ENCODE peak calls at places on chromosome 5, in seven cellular contexts. Y is dorsolateral prefrontal cortex; H is endothelial cell; J is fibroblast of mammary gland; L is CD8-positive, alpha-beta T cell; S is cardiac muscle cell; F is ovary. A is an unnamed sample.

GRCh38 chr5:98328015-98328414 is 445.4 kb upstream of the RGMB start:
- DNase-seq in H (no peak), L (no peak), J (no peak), F (no peak), S (no peak), Y (no peak), A (no peak)

GRCh38 chr5:21219255-21219654 is 1231.3 kb upstream of the CDH18 start:
- DNase-seq in Y (no peak), J (no peak), L (no peak), H (no peak), F (no peak), S (no peak), A (no peak)

GRCh38 chr5:149680810-149681221 is 49.3 kb upstream of the PPARGC1B start:
- DNase-seq in Y (no peak), F (no peak), J (no peak), H (no peak), S (no peak), L (no peak), A (no peak)

GRCh38 chr5:4630031-4630430 is 510.1 kb upstream of the ADAMTS16 start:
- DNase-seq in L (no peak), J (no peak), Y (no peak), S (no peak), H (no peak), F (no peak), A (no peak)

GRCh38 chr5:134964359-134965270 is 3.1 kb upstream of the CATSPER3 start:
- DNase-seq in L (no peak), S (no peak), H (no peak), Y (no peak), F (no peak), J (no peak), A (no peak)

GRCh38 chr5:133398646-133399081 is 213.7 kb downstream of the FSTL4 start:
- DNase-seq in S (no peak), F (no peak), J (no peak), Y (no peak), L (no peak), H (no peak), A (no peak)

GRCh38 chr5:110439280-110439679 is 287.2 kb downstream of the TMEM232 start:
- DNase-seq in L (no peak), S (no peak), F (no peak), J (no peak), Y (no peak), H (no peak), A (no peak)

GRCh38 chr5:53926026-53926425 is 365.6 kb downstream of the NDUFS4 start:
- DNase-seq in J (no peak), L (no peak), S (no peak), F (no peak), Y (no peak), H (no peak), A (no peak)

GRCh38 chr5:181255836-181256578 is 4.9 kb downstream of the TRIM52 start:
- DNase-seq in H (no peak), J (no peak), Y (no peak), L (no peak), S (peak; percentile 54), F (no peak), A (no peak)

DNA sequence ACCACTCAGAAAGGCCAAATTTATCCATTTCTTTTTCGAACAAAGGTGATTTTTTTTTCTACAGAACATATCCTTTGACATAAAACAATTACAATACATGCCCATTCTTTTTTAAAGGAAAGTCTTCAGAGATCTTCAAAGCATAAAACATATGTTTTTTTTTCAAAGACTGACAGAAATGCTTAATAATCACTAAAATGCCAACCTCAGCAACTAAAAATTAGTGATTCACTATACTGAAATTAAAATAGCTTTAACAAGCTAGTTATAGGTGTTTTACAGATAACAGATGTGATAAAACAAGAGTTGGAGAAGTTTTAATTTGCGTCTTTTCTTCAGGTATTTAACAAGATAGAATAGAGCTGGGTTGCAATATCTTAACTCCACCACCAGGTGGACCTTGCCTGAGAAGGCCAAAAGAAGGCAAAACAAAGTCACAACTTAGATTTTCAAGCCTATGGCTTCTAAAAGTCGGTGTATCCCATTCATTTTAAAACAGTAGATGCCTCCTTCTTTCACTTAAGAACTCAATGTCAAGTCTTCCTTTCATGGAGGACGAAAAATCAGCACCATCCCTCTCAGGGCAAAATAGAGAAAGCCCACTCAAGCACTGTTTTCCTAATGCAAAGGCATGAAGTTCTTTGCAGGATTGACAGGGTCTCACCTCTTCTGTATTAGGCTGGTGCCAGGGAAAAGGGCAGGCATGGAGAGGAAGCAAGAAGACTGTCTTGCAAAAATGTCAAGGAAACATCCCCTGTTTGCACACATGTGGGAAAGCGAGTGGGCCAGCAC is 31.1 kb upstream of the CPLX2 start:
- DNase-seq in H (no peak), Y (no peak), S (peak; percentile 16), J (peak; percentile 38), F (no peak), L (no peak), A (no peak)
- TF ChIP-seq CTCF in H (peak; percentile 76), Y (peak; percentile 29), S (peak; percentile 51), J (peak; percentile 73), F (no peak), L (peak; percentile 72), A (peak; percentile 52)

GRCh38 chr5:89388872-89389271 is 505.9 kb upstream of the MEF2C start:
- DNase-seq in L (no peak), J (no peak), S (no peak), Y (no peak), F (no peak), H (no peak), A (no peak)

GRCh38 chr5:89380635-89381034 is 497.7 kb upstream of the MEF2C start:
- DNase-seq in L (no peak), H (no peak), S (no peak), Y (no peak), F (no peak), J (no peak), A (no peak)

DNA sequence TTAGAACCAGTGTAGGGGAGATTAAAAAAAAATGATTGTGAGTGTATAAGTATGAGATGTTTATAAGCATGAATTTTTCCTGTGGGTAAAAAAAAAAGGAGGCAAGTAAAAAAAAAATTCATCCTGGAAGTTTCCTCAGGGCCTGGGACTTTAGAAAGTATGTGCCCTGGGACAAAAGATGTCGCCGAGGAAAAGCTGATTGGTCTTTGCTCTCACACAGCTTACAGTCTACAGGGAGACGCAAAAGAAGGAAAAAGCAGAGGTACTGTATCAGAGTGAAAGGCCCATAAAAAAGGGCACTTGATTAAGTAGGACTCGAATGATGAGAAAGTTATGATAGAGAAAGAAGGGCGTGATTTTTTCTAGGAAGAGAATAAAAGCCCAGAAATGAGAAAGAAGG is 501.4 kb upstream of the MEF2C start:
- DNase-seq in F (no peak), J (no peak), L (no peak), S (no peak), H (no peak), Y (no peak), A (no peak)
- TF ChIP-seq CTCF in F (no peak), J (no peak), L (no peak), S (no peak), H (no peak), Y (no peak), A (no peak)

DNA sequence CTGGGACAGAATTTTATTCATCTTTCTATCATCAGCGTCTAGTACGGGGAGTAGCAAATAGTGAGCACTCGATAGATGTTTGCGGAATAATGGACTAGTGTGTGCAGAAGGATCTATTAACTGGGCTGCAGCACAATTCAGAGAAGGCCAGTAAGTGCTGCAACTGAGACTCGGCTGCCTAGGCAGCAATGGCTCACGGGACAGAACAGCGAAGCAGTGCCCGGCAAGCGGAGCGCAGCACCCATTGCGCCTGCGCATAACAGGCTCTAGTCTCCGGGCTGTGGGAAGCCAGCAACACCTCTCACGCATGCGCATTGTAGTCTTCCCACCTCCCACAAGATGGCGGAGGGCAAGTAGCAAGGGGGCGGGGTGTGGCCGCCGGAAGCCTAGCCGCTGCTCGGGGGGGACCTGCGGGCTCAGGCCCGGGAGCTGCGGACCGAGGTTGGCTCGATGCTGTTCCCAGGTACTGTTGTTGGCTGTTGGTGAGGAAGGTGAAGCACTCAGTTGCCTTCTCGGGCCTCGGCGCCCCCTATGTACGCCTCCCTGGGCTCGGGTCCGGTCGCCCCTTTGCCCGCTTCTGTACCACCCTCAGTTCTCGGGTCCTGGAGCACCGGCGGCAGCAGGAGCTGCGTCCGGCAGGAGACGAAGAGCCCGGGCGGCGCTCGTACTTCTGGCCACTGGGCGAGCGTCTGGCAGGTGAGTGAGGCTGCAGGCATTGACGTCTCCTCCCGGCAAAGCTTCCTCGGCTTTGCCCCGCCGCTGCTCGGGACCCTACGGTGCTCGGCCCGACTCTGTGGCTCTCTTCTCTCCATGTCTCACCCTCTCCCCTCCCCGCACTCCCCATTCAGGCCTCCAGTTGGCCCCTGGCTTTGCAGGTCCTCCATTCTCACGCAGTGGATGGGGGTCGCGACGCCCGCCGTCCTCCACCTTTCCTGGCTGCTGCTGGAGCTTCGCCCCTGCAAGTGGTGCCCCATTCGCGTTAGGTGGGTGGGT is 30.2 kb upstream of the APC start:
- DNase-seq in J (peak; percentile 98), H (peak; percentile 94), F (peak; percentile 96), L (peak; percentile 96), Y (peak; percentile 98), S (peak; percentile 99), A (peak; percentile 97)
- TF ChIP-seq CTCF in J (no peak), H (no peak), F (no peak), L (no peak), Y (no peak), S (no peak), A (peak; percentile 10)

GRCh38 chr5:180130291-180130869 is 58.8 kb upstream of the RNF130 start:
- DNase-seq in F (peak; percentile 6), Y (no peak), S (no peak), J (no peak), L (no peak), H (no peak), A (no peak)

GRCh38 chr5:180128671-180129261 is 57.2 kb upstream of the RNF130 start:
- DNase-seq in S (no peak), J (no peak), L (no peak), Y (peak; percentile 69), F (no peak), H (no peak), A (no peak)

GRCh38 chr5:180127682-180128670 is 56.4 kb upstream of the RNF130 start:
- DNase-seq in L (no peak), F (no peak), H (peak; percentile 2), S (no peak), J (no peak), Y (no peak), A (no peak)

GRCh38 chr5:180129291-180130190 is 58.0 kb upstream of the RNF130 start:
- DNase-seq in Y (no peak), H (peak; percentile 2), L (no peak), J (no peak), S (no peak), F (no peak), A (no peak)

DNA sequence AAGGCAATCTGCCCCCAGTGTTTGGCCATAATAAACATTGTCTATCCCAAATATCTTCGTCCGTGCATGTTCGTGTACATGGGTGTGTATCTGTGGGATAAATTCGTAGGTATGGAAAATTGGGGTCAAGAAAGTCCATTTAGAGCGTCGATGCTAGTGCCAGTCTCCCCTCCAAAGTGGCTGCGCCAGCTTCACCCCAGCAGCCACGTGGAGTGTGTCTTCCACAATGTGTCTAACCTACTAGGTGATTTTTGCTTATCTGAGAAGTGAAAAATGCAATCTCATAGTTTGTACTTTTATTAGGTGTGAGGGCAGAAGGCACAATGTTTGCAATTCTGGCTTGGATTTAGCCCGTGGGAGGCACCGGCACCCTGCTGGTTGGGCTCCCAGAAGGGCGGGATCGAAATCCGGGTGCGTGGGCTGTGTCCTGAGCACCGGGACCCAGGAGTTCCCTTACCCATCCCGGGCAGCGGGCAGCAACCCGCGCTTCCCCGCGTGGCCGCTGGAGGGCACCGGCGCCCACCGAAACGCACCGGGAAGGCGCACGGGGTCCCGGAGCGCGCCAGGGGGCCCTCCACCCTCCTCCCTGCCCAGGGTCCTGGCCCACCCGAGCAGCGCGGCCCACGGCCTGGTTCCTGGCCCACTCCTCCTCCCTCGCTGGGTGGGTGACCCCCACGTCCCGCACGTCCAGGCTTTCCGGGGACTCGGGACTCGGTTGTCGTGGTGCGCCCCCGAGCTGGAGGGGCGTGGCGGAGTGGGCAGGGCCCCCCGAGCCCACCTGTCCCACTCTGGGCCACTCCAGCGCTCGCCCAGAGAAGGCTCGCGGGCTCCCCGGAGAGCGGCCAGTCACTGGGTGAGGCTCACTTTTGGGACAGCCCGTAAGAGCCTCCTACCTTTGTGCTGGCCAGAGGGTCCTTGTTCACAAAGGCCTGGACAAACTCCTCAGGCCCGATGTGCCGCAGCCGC is 55.4 kb upstream of the RNF130 start:
- DNase-seq in J (peak; percentile 4), L (peak; percentile 44), F (no peak), Y (peak; percentile 29), S (peak; percentile 23), H (peak; percentile 73), A (peak; percentile 47)
- TF ChIP-seq CTCF in J (peak; percentile 48), L (peak; percentile 77), F (peak; percentile 33), Y (peak; percentile 87), S (peak; percentile 79), H (peak; percentile 88), A (peak; percentile 79)